ENCODE peak calls at places on chromosomes 4 and X, in ten cellular contexts. Z is DMS153; C is natural killer cell treated with Interleukin-12 subunit alpha and Interleukin-12 subunit beta and Interleukin-15 and Interleukin-18, amount 100 ng/mL, for 72 hours; R is ovary; P is AG09319; D is DMS 273 treated with DMSO at 0.1 percent for 48 hours; M is stimulated activated CD4-positive, alpha-beta T cell treated with anti-CD3 and anti-CD28 coated beads, Interleukin-15, amount 100 ng/mL, for 24 hours; W is ELR; E is NCI-H1105 treated with DMSO at 0.1 percent for 48 hours; U is cardiac septum. T is an unnamed sample.

GRCh38 chr4:82586055-82586454 is 24.3 kb upstream of the TMEM150C start:
- DNase-seq in W (no peak), U (no peak), R (no peak), Z (no peak), M (no peak), P (no peak), C (no peak), E (peak), D (no peak), T (no peak)

GRCh38 chrX:49162620-49163019 is at the start of gene MAGIX:
- DNase-seq in U (no peak), M (no peak), P (no peak), Z (no peak), C (no peak), R (no peak), W (no peak), E (no peak), D (no peak), T (no peak)

GRCh38 chr4:177057191-177057590 is 252.5 kb upstream of the NEIL3 start:
- DNase-seq in C (no peak), R (no peak), E (no peak), D (no peak), P (no peak), Z (no peak), M (no peak), U (no peak), W (no peak), T (no peak)

GRCh38 chr4:88724406-88724805 is 26.8 kb upstream of the NAP1L5 start:
- DNase-seq in P (no peak), E (no peak), R (no peak), Z (no peak), W (no peak), D (no peak), U (no peak), M (no peak), C (no peak), T (no peak)

GRCh38 chr4:72529144-72529822 is 39.7 kb downstream of the ADAMTS3 start:
- DNase-seq in E (no peak), M (no peak), P (no peak), D (no peak), R (no peak), C (no peak), U (no peak), Z (no peak), W (no peak), T (no peak)

GRCh38 chrX:9529223-9529622 is 64.4 kb downstream of the TBL1X start:
- DNase-seq in E (no peak), U (no peak), W (no peak), D (no peak), R (no peak), C (no peak), P (no peak), M (no peak), Z (no peak), T (no peak)

GRCh38 chr4:52552778-52553177 is 106.3 kb downstream of the USP46 start:
- DNase-seq in M (no peak), U (no peak), Z (no peak), W (no peak), P (no peak), C (no peak), E (no peak), D (no peak), R (no peak), T (no peak)

GRCh38 chr4:173213296-173213695 is 44.7 kb downstream of the GALNT7 start:
- DNase-seq in R (no peak), C (no peak), E (no peak), W (no peak), Z (no peak), P (no peak), D (no peak), U (no peak), M (no peak), T (peak)

GRCh38 chrX:95733426-95733825 is 951.2 kb upstream of the DIAPH2 start:
- DNase-seq in M (no peak), U (no peak), D (peak), R (no peak), C (no peak), E (peak), W (no peak), P (no peak), Z (no peak), T (no peak)

GRCh38 chr4:148026022-148026421 is 294.1 kb downstream of the ARHGAP10 start:
- DNase-seq in E (no peak), M (no peak), P (peak), Z (no peak), D (no peak), W (peak), U (no peak), C (no peak), R (no peak), T (peak)

GRCh38 chrX:3939967-3940610 is 226.6 kb upstream of the PRKX start:
- DNase-seq in Z (no peak), M (no peak), R (no peak), E (no peak), W (peak), U (no peak), C (no peak), P (no peak), D (no peak), T (peak)

GRCh38 chr4:28702571-28702970 is 1841.9 kb downstream of the STIM2 start:
- DNase-seq in Z (no peak), R (no peak), D (no peak), W (no peak), U (no peak), E (no peak), C (no peak), P (no peak), M (no peak), T (no peak)

GRCh38 chr4:148120216-148120615 is 322.0 kb downstream of the NR3C2 start:
- DNase-seq in D (no peak), M (no peak), W (no peak), U (no peak), P (no peak), E (no peak), R (no peak), C (no peak), Z (no peak), T (no peak)

GRCh38 chr4:185874516-185875230 is 62.7 kb upstream of the SORBS2 start:
- DNase-seq in P (no peak), M (no peak), Z (no peak), D (no peak), R (no peak), C (no peak), U (no peak), W (peak), E (no peak), T (peak)

GRCh38 chrX:103722505-103722904 is 11.8 kb downstream of the TMEM31 start:
- DNase-seq in R (peak), P (no peak), C (no peak), U (no peak), W (no peak), M (no peak), Z (no peak), E (no peak), D (no peak), T (peak)

GRCh38 chr4:95129708-95130343 is 372.1 kb downstream of the BMPR1B start:
- DNase-seq in U (no peak), P (peak), Z (no peak), R (peak), W (peak), C (no peak), M (no peak), D (no peak), E (no peak), T (peak)

GRCh38 chr4:39712819-39713607 is 15.1 kb downstream of the UBE2K start:
- DNase-seq in U (no peak), P (no peak), C (no peak), Z (no peak), W (no peak), R (no peak), E (no peak), M (no peak), D (no peak), T (peak)

GRCh38 chr4:77010841-77011354 is 61.3 kb downstream of the SEPTIN11 start:
- DNase-seq in M (no peak), R (no peak), P (no peak), Z (no peak), C (no peak), U (no peak), E (no peak), W (peak), D (no peak), T (no peak)

GRCh38 chr4:48668254-48669017 is 111.6 kb downstream of the FRYL start:
- DNase-seq in Z (no peak), U (no peak), M (no peak), D (no peak), W (no peak), R (no peak), P (no peak), E (no peak), C (no peak), T (no peak)

GRCh38 chrX:80876877-80877276 is 67.2 kb upstream of the BRWD3 start:
- DNase-seq in U (no peak), W (peak), C (no peak), R (no peak), P (no peak), E (peak), Z (peak), D (peak), M (no peak), T (peak)

GRCh38 chr4:87975466-87975865 is at the start of gene SPP1:
- DNase-seq in P (no peak), R (no peak), E (no peak), W (peak), D (no peak), M (peak), U (no peak), Z (no peak), C (no peak), T (peak)

GRCh38 chr4:742742-743311 is 37.2 kb downstream of the PCGF3 start:
- DNase-seq in C (peak), U (peak), M (peak), W (peak), D (no peak), P (no peak), R (peak), Z (no peak), E (no peak), T (peak)

GRCh38 chr4:123352240-123352945 is 44.2 kb upstream of the SPRY1 start:
- DNase-seq in P (peak), D (no peak), Z (no peak), R (no peak), M (no peak), C (no peak), W (no peak), U (no peak), E (peak), T (peak)

GRCh38 chr4:13950491-13950890 is 323.0 kb upstream of the BOD1L1 start:
- DNase-seq in P (no peak), C (no peak), W (no peak), Z (no peak), R (no peak), U (no peak), D (no peak), E (no peak), M (no peak), T (no peak)

GRCh38 chr4:10162341-10163000 is 45.9 kb upstream of the WDR1 start:
- DNase-seq in U (no peak), Z (no peak), C (no peak), D (no peak), M (no peak), R (no peak), W (no peak), P (no peak), E (no peak), T (no peak)

GRCh38 chr4:145196747-145197146 is 16.4 kb upstream of the OTUD4 start:
- DNase-seq in P (no peak), M (no peak), D (no peak), Z (no peak), C (no peak), E (no peak), R (no peak), W (no peak), U (no peak), T (no peak)

GRCh38 chr4:176187610-176188009 is 7.8 kb downstream of the SPATA4 start:
- DNase-seq in W (peak), M (peak), P (no peak), R (no peak), E (no peak), Z (no peak), U (no peak), C (no peak), D (no peak), T (peak)

GRCh38 chrX:129495941-129496340 is 27.3 kb downstream of the SMARCA1 start:
- DNase-seq in D (no peak), M (no peak), Z (no peak), P (no peak), R (no peak), W (peak), U (no peak), E (no peak), C (no peak), T (peak)

GRCh38 chr4:105989411-105990242 is 94.4 kb downstream of the NPNT start:
- DNase-seq in M (no peak), C (no peak), Z (no peak), E (no peak), D (no peak), W (no peak), P (no peak), U (no peak), R (no peak), T (no peak)

GRCh38 chrX:116384406-116384805 is 52.0 kb upstream of the SLC6A14 start:
- DNase-seq in U (no peak), E (no peak), Z (no peak), C (no peak), M (no peak), R (no peak), D (no peak), P (peak), W (no peak), T (peak)

GRCh38 chrX:134025986-134026731 is 40.8 kb upstream of the GPC3 start:
- DNase-seq in D (no peak), M (no peak), C (no peak), U (no peak), R (no peak), E (no peak), Z (no peak), W (no peak), P (no peak), T (no peak)

GRCh38 chr4:52957220-52957686 is 95.1 kb downstream of the RASL11B start:
- DNase-seq in M (no peak), Z (peak), P (no peak), D (peak), W (no peak), R (peak), C (no peak), E (peak), U (no peak), T (peak)

GRCh38 chr4:80221161-80221560 is 23.9 kb downstream of the PRDM8 start:
- DNase-seq in M (no peak), C (no peak), P (no peak), Z (no peak), D (no peak), E (peak), W (peak), R (no peak), U (no peak), T (peak)

GRCh38 chr4:22090655-22091350 is 142.2 kb upstream of the KCNIP4 start:
- DNase-seq in W (peak), R (no peak), M (no peak), C (no peak), E (no peak), U (no peak), D (no peak), Z (no peak), P (no peak), T (peak)

GRCh38 chrX:81120936-81121351 is 80.8 kb downstream of the HMGN5 start:
- DNase-seq in C (no peak), U (no peak), M (peak), W (peak), P (no peak), R (peak), Z (no peak), E (peak), D (no peak), T (peak)

GRCh38 chrX:20284444-20284843 is 17.7 kb upstream of the RPS6KA3 start:
- DNase-seq in E (no peak), D (no peak), U (no peak), P (no peak), W (no peak), R (no peak), C (no peak), M (no peak), Z (no peak), T (no peak)

GRCh38 chr4:51885371-51885770 is 42.4 kb downstream of the DCUN1D4 start:
- DNase-seq in Z (no peak), R (no peak), C (no peak), W (peak), E (no peak), D (peak), M (no peak), P (no peak), U (no peak), T (peak)

GRCh38 chr4:172547724-172548123 is 620.9 kb upstream of the GALNT7 start:
- DNase-seq in E (peak), M (no peak), P (no peak), W (no peak), D (no peak), C (no peak), R (no peak), Z (peak), U (no peak), T (no peak)